ENCODE peak calls at places on chromosome 4, in seven cellular contexts. One of them, this sample, is unnamed.
A peak's percentile ranks its signal among the peaks of the same experiment; 100 is the strongest.

GRCh38 chr4:87034527-87034926 is 99.7 kb downstream of the AFF1 start:
- DNase-seq in epithelial cell of proximal tubule: no peak
- DNase-seq in progenitor cell of endocrine pancreas: no peak
- DNase-seq in endothelial cell of umbilical vein: no peak
- DNase-seq in B cell: no peak
- DNase-seq in cardiac muscle cell: no peak
- DNase-seq in activated CD8-positive, alpha-beta T cell treated with anti-CD3 and anti-CD28 coated beads for 36 hours: no peak
- DNase-seq in this sample: no peak

GRCh38 chr4:54625391-54625790 is 32.4 kb upstream of the KIT start:
- DNase-seq in endothelial cell of umbilical vein: peak; percentile 39
- DNase-seq in epithelial cell of proximal tubule: no peak
- DNase-seq in activated CD8-positive, alpha-beta T cell treated with anti-CD3 and anti-CD28 coated beads for 36 hours: no peak
- DNase-seq in cardiac muscle cell: no peak
- DNase-seq in progenitor cell of endocrine pancreas: no peak
- DNase-seq in B cell: no peak
- DNase-seq in this sample: no peak

GRCh38 chr4:25184056-25184455 is 23.8 kb upstream of the SEPSECS start:
- DNase-seq in epithelial cell of proximal tubule: no peak
- DNase-seq in cardiac muscle cell: no peak
- DNase-seq in progenitor cell of endocrine pancreas: no peak
- DNase-seq in endothelial cell of umbilical vein: no peak
- DNase-seq in B cell: no peak
- DNase-seq in activated CD8-positive, alpha-beta T cell treated with anti-CD3 and anti-CD28 coated beads for 36 hours: no peak
- DNase-seq in this sample: no peak

GRCh38 chr4:11632015-11632414 is 203.3 kb upstream of the HS3ST1 start:
- DNase-seq in epithelial cell of proximal tubule: peak; percentile 73
- DNase-seq in endothelial cell of umbilical vein: no peak
- DNase-seq in activated CD8-positive, alpha-beta T cell treated with anti-CD3 and anti-CD28 coated beads for 36 hours: no peak
- DNase-seq in cardiac muscle cell: no peak
- DNase-seq in B cell: no peak
- DNase-seq in progenitor cell of endocrine pancreas: no peak
- DNase-seq in this sample: no peak

GRCh38 chr4:212438-213174 is 88.3 kb downstream of the ZNF718 start:
- DNase-seq in activated CD8-positive, alpha-beta T cell treated with anti-CD3 and anti-CD28 coated beads for 36 hours: peak; percentile 16
- DNase-seq in epithelial cell of proximal tubule: peak; percentile 31
- DNase-seq in progenitor cell of endocrine pancreas: peak; percentile 24
- DNase-seq in cardiac muscle cell: peak; percentile 87
- DNase-seq in endothelial cell of umbilical vein: peak; percentile 88
- DNase-seq in B cell: no peak
- DNase-seq in this sample: no peak

GRCh38 chr4:1939664-1940509 is 68.7 kb downstream of the NSD2 start:
- DNase-seq in progenitor cell of endocrine pancreas: no peak
- DNase-seq in B cell: no peak
- DNase-seq in epithelial cell of proximal tubule: peak; percentile 32
- DNase-seq in activated CD8-positive, alpha-beta T cell treated with anti-CD3 and anti-CD28 coated beads for 36 hours: no peak
- DNase-seq in endothelial cell of umbilical vein: peak; percentile 83
- DNase-seq in cardiac muscle cell: no peak
- DNase-seq in this sample: no peak

GRCh38 chr4:55765070-55765469 is 54.5 kb upstream of the EXOC1L start:
- DNase-seq in epithelial cell of proximal tubule: no peak
- DNase-seq in B cell: no peak
- DNase-seq in progenitor cell of endocrine pancreas: no peak
- DNase-seq in endothelial cell of umbilical vein: no peak
- DNase-seq in activated CD8-positive, alpha-beta T cell treated with anti-CD3 and anti-CD28 coated beads for 36 hours: no peak
- DNase-seq in cardiac muscle cell: no peak
- DNase-seq in this sample: no peak

GRCh38 chr4:68299492-68300457 is 50.1 kb downstream of the YTHDC1 start:
- DNase-seq in epithelial cell of proximal tubule: no peak
- DNase-seq in endothelial cell of umbilical vein: no peak
- DNase-seq in cardiac muscle cell: no peak
- DNase-seq in progenitor cell of endocrine pancreas: no peak
- DNase-seq in activated CD8-positive, alpha-beta T cell treated with anti-CD3 and anti-CD28 coated beads for 36 hours: peak; percentile 51
- DNase-seq in B cell: no peak
- DNase-seq in this sample: no peak

GRCh38 chr4:78560296-78560963 is 8.9 kb downstream of the ANXA3 start:
- DNase-seq in progenitor cell of endocrine pancreas: no peak
- DNase-seq in activated CD8-positive, alpha-beta T cell treated with anti-CD3 and anti-CD28 coated beads for 36 hours: no peak
- DNase-seq in cardiac muscle cell: no peak
- DNase-seq in B cell: no peak
- DNase-seq in epithelial cell of proximal tubule: no peak
- DNase-seq in endothelial cell of umbilical vein: peak; percentile 88
- DNase-seq in this sample: no peak

GRCh38 chr4:1365271-1366178 is 18.5 kb downstream of the UVSSA start:
- DNase-seq in endothelial cell of umbilical vein: no peak
- DNase-seq in cardiac muscle cell: no peak
- DNase-seq in activated CD8-positive, alpha-beta T cell treated with anti-CD3 and anti-CD28 coated beads for 36 hours: no peak
- DNase-seq in B cell: no peak
- DNase-seq in epithelial cell of proximal tubule: no peak
- DNase-seq in progenitor cell of endocrine pancreas: no peak
- DNase-seq in this sample: no peak

GRCh38 chr4:130183096-130183495 is 1087.1 kb downstream of the C4orf33 start:
- DNase-seq in cardiac muscle cell: no peak
- DNase-seq in activated CD8-positive, alpha-beta T cell treated with anti-CD3 and anti-CD28 coated beads for 36 hours: no peak
- DNase-seq in B cell: no peak
- DNase-seq in endothelial cell of umbilical vein: no peak
- DNase-seq in progenitor cell of endocrine pancreas: no peak
- DNase-seq in epithelial cell of proximal tubule: no peak
- DNase-seq in this sample: no peak

GRCh38 chr4:85901500-85901899 is 426.6 kb downstream of the ARHGAP24 start:
- DNase-seq in epithelial cell of proximal tubule: no peak
- DNase-seq in cardiac muscle cell: no peak
- DNase-seq in activated CD8-positive, alpha-beta T cell treated with anti-CD3 and anti-CD28 coated beads for 36 hours: no peak
- DNase-seq in B cell: no peak
- DNase-seq in progenitor cell of endocrine pancreas: no peak
- DNase-seq in endothelial cell of umbilical vein: no peak
- DNase-seq in this sample: no peak

GRCh38 chr4:40409835-40410234 is 74.7 kb downstream of the CHRNA9 start:
- DNase-seq in progenitor cell of endocrine pancreas: no peak
- DNase-seq in activated CD8-positive, alpha-beta T cell treated with anti-CD3 and anti-CD28 coated beads for 36 hours: no peak
- DNase-seq in cardiac muscle cell: no peak
- DNase-seq in epithelial cell of proximal tubule: no peak
- DNase-seq in B cell: no peak
- DNase-seq in endothelial cell of umbilical vein: no peak
- DNase-seq in this sample: no peak

GRCh38 chr4:48518143-48518542 is 28.1 kb downstream of the ZAR1 start:
- DNase-seq in B cell: no peak
- DNase-seq in progenitor cell of endocrine pancreas: no peak
- DNase-seq in activated CD8-positive, alpha-beta T cell treated with anti-CD3 and anti-CD28 coated beads for 36 hours: no peak
- DNase-seq in epithelial cell of proximal tubule: no peak
- DNase-seq in endothelial cell of umbilical vein: no peak
- DNase-seq in cardiac muscle cell: no peak
- DNase-seq in this sample: no peak

GRCh38 chr4:22670953-22671352 is 21.8 kb upstream of the GBA3 start:
- DNase-seq in epithelial cell of proximal tubule: no peak
- DNase-seq in activated CD8-positive, alpha-beta T cell treated with anti-CD3 and anti-CD28 coated beads for 36 hours: no peak
- DNase-seq in cardiac muscle cell: peak; percentile 25
- DNase-seq in endothelial cell of umbilical vein: no peak
- DNase-seq in progenitor cell of endocrine pancreas: no peak
- DNase-seq in B cell: no peak
- DNase-seq in this sample: no peak

GRCh38 chr4:123409301-123409700 is 12.7 kb downstream of the SPRY1 start:
- DNase-seq in endothelial cell of umbilical vein: no peak
- DNase-seq in epithelial cell of proximal tubule: no peak
- DNase-seq in B cell: no peak
- DNase-seq in progenitor cell of endocrine pancreas: no peak
- DNase-seq in activated CD8-positive, alpha-beta T cell treated with anti-CD3 and anti-CD28 coated beads for 36 hours: no peak
- DNase-seq in cardiac muscle cell: no peak
- DNase-seq in this sample: no peak

GRCh38 chr4:68249434-68249833 is 3.9 kb upstream of the TMPRSS11B start:
- DNase-seq in cardiac muscle cell: no peak
- DNase-seq in progenitor cell of endocrine pancreas: no peak
- DNase-seq in epithelial cell of proximal tubule: no peak
- DNase-seq in endothelial cell of umbilical vein: no peak
- DNase-seq in B cell: no peak
- DNase-seq in activated CD8-positive, alpha-beta T cell treated with anti-CD3 and anti-CD28 coated beads for 36 hours: peak; percentile 20
- DNase-seq in this sample: no peak

GRCh38 chr4:168993724-168994510 is 16.1 kb downstream of the CBR4 start:
- DNase-seq in activated CD8-positive, alpha-beta T cell treated with anti-CD3 and anti-CD28 coated beads for 36 hours: no peak
- DNase-seq in endothelial cell of umbilical vein: no peak
- DNase-seq in B cell: no peak
- DNase-seq in epithelial cell of proximal tubule: peak; percentile 22
- DNase-seq in cardiac muscle cell: no peak
- DNase-seq in progenitor cell of endocrine pancreas: no peak
- DNase-seq in this sample: no peak

GRCh38 chr4:168994961-168995360 is 15.1 kb downstream of the CBR4 start:
- DNase-seq in progenitor cell of endocrine pancreas: no peak
- DNase-seq in B cell: no peak
- DNase-seq in endothelial cell of umbilical vein: no peak
- DNase-seq in epithelial cell of proximal tubule: no peak
- DNase-seq in cardiac muscle cell: no peak
- DNase-seq in activated CD8-positive, alpha-beta T cell treated with anti-CD3 and anti-CD28 coated beads for 36 hours: no peak
- DNase-seq in this sample: no peak

GRCh38 chr4:168999836-169000235 is 10.2 kb downstream of the CBR4 start:
- DNase-seq in activated CD8-positive, alpha-beta T cell treated with anti-CD3 and anti-CD28 coated beads for 36 hours: no peak
- DNase-seq in progenitor cell of endocrine pancreas: no peak
- DNase-seq in B cell: no peak
- DNase-seq in endothelial cell of umbilical vein: no peak
- DNase-seq in cardiac muscle cell: no peak
- DNase-seq in epithelial cell of proximal tubule: no peak
- DNase-seq in this sample: no peak

GRCh38 chr4:168998596-168998995 is 11.5 kb downstream of the CBR4 start:
- DNase-seq in progenitor cell of endocrine pancreas: no peak
- DNase-seq in B cell: no peak
- DNase-seq in epithelial cell of proximal tubule: no peak
- DNase-seq in endothelial cell of umbilical vein: no peak
- DNase-seq in activated CD8-positive, alpha-beta T cell treated with anti-CD3 and anti-CD28 coated beads for 36 hours: no peak
- DNase-seq in cardiac muscle cell: no peak
- DNase-seq in this sample: no peak

GRCh38 chr4:168995537-168996295 is 14.3 kb downstream of the CBR4 start:
- DNase-seq in endothelial cell of umbilical vein: peak; percentile 24
- DNase-seq in B cell: no peak
- DNase-seq in progenitor cell of endocrine pancreas: no peak
- DNase-seq in epithelial cell of proximal tubule: no peak
- DNase-seq in cardiac muscle cell: no peak
- DNase-seq in activated CD8-positive, alpha-beta T cell treated with anti-CD3 and anti-CD28 coated beads for 36 hours: no peak
- DNase-seq in this sample: no peak
- TF ChIP-seq CTCF in endothelial cell of umbilical vein: peak; percentile 3
- TF ChIP-seq CTCF in B cell: no peak
- TF ChIP-seq CTCF in progenitor cell of endocrine pancreas: peak; percentile 33
- TF ChIP-seq CTCF in epithelial cell of proximal tubule: peak; percentile 28
- TF ChIP-seq CTCF in cardiac muscle cell: peak; percentile 5
- TF ChIP-seq CTCF in activated CD8-positive, alpha-beta T cell treated with anti-CD3 and anti-CD28 coated beads for 36 hours: no peak
- TF ChIP-seq CTCF in this sample: no peak

GRCh38 chr4:17760602-17761001 is 20.8 kb downstream of the FAM184B start:
- DNase-seq in cardiac muscle cell: no peak
- DNase-seq in epithelial cell of proximal tubule: no peak
- DNase-seq in progenitor cell of endocrine pancreas: no peak
- DNase-seq in B cell: no peak
- DNase-seq in endothelial cell of umbilical vein: no peak
- DNase-seq in activated CD8-positive, alpha-beta T cell treated with anti-CD3 and anti-CD28 coated beads for 36 hours: no peak
- DNase-seq in this sample: no peak

GRCh38 chr4:17761062-17761461 is 20.4 kb downstream of the FAM184B start:
- DNase-seq in epithelial cell of proximal tubule: no peak
- DNase-seq in cardiac muscle cell: no peak
- DNase-seq in activated CD8-positive, alpha-beta T cell treated with anti-CD3 and anti-CD28 coated beads for 36 hours: no peak
- DNase-seq in B cell: no peak
- DNase-seq in progenitor cell of endocrine pancreas: no peak
- DNase-seq in endothelial cell of umbilical vein: no peak
- DNase-seq in this sample: no peak

GRCh38 chr4:17763931-17764330 is 17.5 kb downstream of the FAM184B start:
- DNase-seq in epithelial cell of proximal tubule: no peak
- DNase-seq in activated CD8-positive, alpha-beta T cell treated with anti-CD3 and anti-CD28 coated beads for 36 hours: no peak
- DNase-seq in B cell: no peak
- DNase-seq in cardiac muscle cell: no peak
- DNase-seq in endothelial cell of umbilical vein: no peak
- DNase-seq in progenitor cell of endocrine pancreas: no peak
- DNase-seq in this sample: no peak

GRCh38 chr4:17763352-17763890 is 18.0 kb downstream of the FAM184B start:
- DNase-seq in B cell: no peak
- DNase-seq in activated CD8-positive, alpha-beta T cell treated with anti-CD3 and anti-CD28 coated beads for 36 hours: no peak
- DNase-seq in progenitor cell of endocrine pancreas: no peak
- DNase-seq in epithelial cell of proximal tubule: no peak
- DNase-seq in endothelial cell of umbilical vein: no peak
- DNase-seq in cardiac muscle cell: no peak
- DNase-seq in this sample: no peak

GRCh38 chr4:17762705-17763104 is 18.7 kb downstream of the FAM184B start:
- DNase-seq in progenitor cell of endocrine pancreas: no peak
- DNase-seq in endothelial cell of umbilical vein: no peak
- DNase-seq in B cell: no peak
- DNase-seq in epithelial cell of proximal tubule: peak; percentile 27
- DNase-seq in activated CD8-positive, alpha-beta T cell treated with anti-CD3 and anti-CD28 coated beads for 36 hours: peak; percentile 5
- DNase-seq in cardiac muscle cell: peak; percentile 17
- DNase-seq in this sample: no peak
- TF ChIP-seq CTCF in progenitor cell of endocrine pancreas: no peak
- TF ChIP-seq CTCF in endothelial cell of umbilical vein: peak; percentile 5
- TF ChIP-seq CTCF in B cell: no peak
- TF ChIP-seq CTCF in epithelial cell of proximal tubule: peak; percentile 58
- TF ChIP-seq CTCF in activated CD8-positive, alpha-beta T cell treated with anti-CD3 and anti-CD28 coated beads for 36 hours: no peak
- TF ChIP-seq CTCF in cardiac muscle cell: peak; percentile 45
- TF ChIP-seq CTCF in this sample: no peak

DNA sequence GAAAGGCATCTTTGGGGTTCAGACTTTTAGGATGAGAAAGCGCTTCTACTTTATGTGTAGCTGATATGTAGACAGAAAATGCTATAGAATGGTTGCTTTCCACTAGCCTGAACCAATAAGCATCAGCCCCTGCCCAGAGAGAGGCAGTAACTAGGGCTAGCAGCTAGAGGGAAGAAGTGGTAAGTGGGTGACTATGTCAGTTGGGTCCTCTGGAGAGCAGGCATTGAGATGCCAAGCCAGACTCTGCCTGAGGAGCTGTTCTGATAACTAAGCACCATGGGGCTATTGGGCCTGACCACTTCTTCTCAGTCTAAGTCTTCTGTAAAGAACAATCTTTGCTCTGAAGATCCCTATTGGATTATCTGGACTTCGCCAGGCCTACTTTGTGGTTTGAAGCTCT is 146.1 kb downstream of the RBM46 start:
- DNase-seq in progenitor cell of endocrine pancreas: no peak
- DNase-seq in B cell: no peak
- DNase-seq in cardiac muscle cell: no peak
- DNase-seq in endothelial cell of umbilical vein: no peak
- DNase-seq in activated CD8-positive, alpha-beta T cell treated with anti-CD3 and anti-CD28 coated beads for 36 hours: no peak
- DNase-seq in epithelial cell of proximal tubule: no peak
- DNase-seq in this sample: no peak
- TF ChIP-seq CTCF in progenitor cell of endocrine pancreas: no peak
- TF ChIP-seq CTCF in B cell: no peak
- TF ChIP-seq CTCF in cardiac muscle cell: no peak
- TF ChIP-seq CTCF in endothelial cell of umbilical vein: no peak
- TF ChIP-seq CTCF in activated CD8-positive, alpha-beta T cell treated with anti-CD3 and anti-CD28 coated beads for 36 hours: no peak
- TF ChIP-seq CTCF in epithelial cell of proximal tubule: peak; percentile 12
- TF ChIP-seq CTCF in this sample: no peak

DNA sequence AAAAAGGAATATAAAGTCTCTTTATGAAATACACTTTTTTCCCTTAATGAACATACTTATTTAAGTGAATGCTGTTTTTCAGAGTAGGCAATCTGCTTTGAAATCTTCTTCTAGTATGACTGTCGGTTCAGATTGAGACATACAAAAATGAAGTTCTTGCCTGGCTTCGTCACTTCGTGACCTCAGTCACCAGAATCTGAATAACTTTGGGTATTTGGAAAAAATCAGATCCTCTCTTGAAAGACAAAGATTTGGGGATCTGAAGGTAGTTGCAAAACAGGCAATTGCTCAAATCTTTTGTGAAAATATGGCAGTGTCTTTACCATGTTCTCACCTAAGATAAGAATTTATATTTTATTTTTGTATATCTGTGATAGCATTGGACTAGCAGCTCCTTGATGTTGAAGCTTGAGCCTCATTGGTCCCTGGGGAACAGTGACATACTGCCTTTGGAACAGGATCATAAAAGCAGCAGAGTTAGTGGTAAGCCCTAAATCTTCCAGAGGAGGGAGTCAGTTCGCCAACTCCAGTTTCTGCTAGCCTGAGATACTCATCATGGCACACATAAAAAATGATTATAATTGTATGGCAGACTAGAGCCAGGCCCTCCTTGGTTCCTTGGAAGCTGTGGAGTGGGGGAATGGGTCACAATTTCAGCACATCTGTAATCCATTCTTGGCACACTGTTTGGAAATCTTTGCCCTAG is 4.9 kb downstream of the ARFIP1 start:
- DNase-seq in endothelial cell of umbilical vein: no peak
- DNase-seq in activated CD8-positive, alpha-beta T cell treated with anti-CD3 and anti-CD28 coated beads for 36 hours: no peak
- DNase-seq in B cell: no peak
- DNase-seq in epithelial cell of proximal tubule: no peak
- DNase-seq in cardiac muscle cell: no peak
- DNase-seq in progenitor cell of endocrine pancreas: no peak
- DNase-seq in this sample: no peak
- TF ChIP-seq CTCF in endothelial cell of umbilical vein: no peak
- TF ChIP-seq CTCF in activated CD8-positive, alpha-beta T cell treated with anti-CD3 and anti-CD28 coated beads for 36 hours: no peak
- TF ChIP-seq CTCF in B cell: no peak
- TF ChIP-seq CTCF in epithelial cell of proximal tubule: peak; percentile 39
- TF ChIP-seq CTCF in cardiac muscle cell: peak; percentile 9
- TF ChIP-seq CTCF in progenitor cell of endocrine pancreas: no peak
- TF ChIP-seq CTCF in this sample: no peak